ENCODE peak calls at places on chromosomes 3 and 15, in seven cellular contexts. P is anterior cingulate cortex, Y is kidney tubule cell, O is RWPE1, L is NCI-H1092, X is NCI-H2081, T is ELF-1. J is an unnamed sample.

GRCh38 chr3:80014576-80014975 is 246.8 kb upstream of the ROBO1 start:
- DNase-seq in T (no peak), P (no peak), X (no peak), Y (no peak), O (no peak), L (no peak), J (no peak)

GRCh38 chr3:24259901-24260512 is 234.6 kb downstream of the THRB start:
- DNase-seq in L (no peak), Y (peak; percentile 41), T (no peak), P (no peak), X (no peak), O (no peak), J (no peak)

GRCh38 chr3:29203846-29204245 is 77.0 kb upstream of the RBMS3 start:
- DNase-seq in T (no peak), P (no peak), L (no peak), X (no peak), Y (no peak), O (no peak), J (no peak)

GRCh38 chr15:74781673-74782595 is at the start of gene CSK:
- DNase-seq in T (peak; percentile 69), Y (peak; percentile 71), P (peak; percentile 42), L (peak; percentile 37), X (peak; percentile 65), O (peak; percentile 89), J (no peak)

GRCh38 chr15:67924359-67924974 is 84.6 kb upstream of the RNU6-1 start:
- DNase-seq in Y (no peak), T (no peak), O (no peak), P (no peak), X (no peak), L (no peak), J (no peak)

GRCh38 chr3:142958707-142959106 is 4.8 kb downstream of the PAQR9 start:
- DNase-seq in T (no peak), Y (peak; percentile 86), X (no peak), L (no peak), P (no peak), O (peak; percentile 89), J (no peak)

GRCh38 chr3:76566904-76567303 is 473.0 kb upstream of the ROBO2 start:
- DNase-seq in P (no peak), L (no peak), Y (no peak), O (no peak), T (no peak), X (no peak), J (no peak)

GRCh38 chr3:126259411-126260391 is 79.3 kb upstream of the ALDH1L1 start:
- DNase-seq in Y (peak; percentile 43), L (no peak), X (no peak), P (peak; percentile 40), O (no peak), T (peak; percentile 85), J (no peak)

GRCh38 chr3:119206611-119207511 is 33.5 kb downstream of the UPK1B start:
- DNase-seq in Y (peak; percentile 30), P (no peak), L (no peak), X (no peak), T (peak; percentile 16), O (peak; percentile 59), J (no peak)

GRCh38 chr3:67529915-67530314 is 124.5 kb downstream of the SUCLG2 start:
- DNase-seq in L (no peak), O (no peak), P (no peak), T (no peak), X (no peak), Y (no peak), J (no peak)

GRCh38 chr15:56965614-56966013 is 47.2 kb downstream of the TCF12 start:
- DNase-seq in O (no peak), T (no peak), L (no peak), P (no peak), Y (peak; percentile 62), X (no peak), J (no peak)

GRCh38 chr3:157109267-157110141 is 50.4 kb downstream of the CCNL1 start:
- DNase-seq in X (peak; percentile 26), Y (no peak), L (no peak), T (no peak), P (no peak), O (no peak), J (no peak)

GRCh38 chr3:178001670-178002101 is 534.5 kb upstream of the KCNMB2 start:
- DNase-seq in T (no peak), Y (no peak), X (no peak), L (no peak), P (no peak), O (no peak), J (no peak)

GRCh38 chr15:92012368-92012629 is 158.8 kb downstream of the SLCO3A1 start:
- DNase-seq in L (no peak), P (no peak), O (no peak), Y (peak; percentile 72), X (no peak), T (no peak), J (no peak)

GRCh38 chr3:14485981-14486380 is 54.2 kb downstream of the GRIP2 start:
- DNase-seq in O (no peak), T (no peak), L (no peak), Y (no peak), P (no peak), X (no peak), J (no peak)

GRCh38 chr15:79463043-79463780 is 31.1 kb downstream of the MINAR1 start:
- DNase-seq in T (no peak), L (no peak), Y (no peak), O (no peak), P (no peak), X (no peak), J (no peak)

GRCh38 chr3:172040078-172040975 is 949 bp downstream of the FNDC3B start:
- DNase-seq in P (peak; percentile 46), X (peak; percentile 62), L (peak; percentile 7), Y (peak; percentile 85), T (peak; percentile 81), O (peak; percentile 76), J (peak; percentile 68)

GRCh38 chr3:147799601-147800000 is 390.4 kb downstream of the ZIC1 start:
- DNase-seq in X (peak; percentile 53), L (no peak), Y (no peak), O (no peak), P (no peak), T (no peak), J (no peak)

GRCh38 chr3:50661321-50661837 is 13.3 kb upstream of the DOCK3 start:
- DNase-seq in L (no peak), O (no peak), Y (no peak), T (no peak), X (no peak), P (no peak), J (no peak)